ENCODE peak calls at places on chromosome 21, in nine cellular contexts. O is CD8-positive, alpha-beta T cell; Q is fibroblast of mammary gland; U is epithelial cell of esophagus; L is MM.1S; S is lung; J is A549; F is transverse colon; K is foreskin fibroblast. M is an unnamed sample.

GRCh38 chr21:16713331-16714114 is 799.3 kb upstream of the CXADR start:
- DNase-seq in O (no peak), Q (peak), U (no peak), L (no peak), S (no peak), J (no peak), F (no peak), K (peak), M (no peak)

GRCh38 chr21:44299458-44300261 is at the start of gene PFKL:
- DNase-seq in O (peak), Q (peak), U (peak), L (peak), S (peak), J (peak), F (peak), K (peak), M (peak)

GRCh38 chr21:34844924-34845238 is 176.1 kb downstream of the CLIC6 start:
- DNase-seq in O (no peak), Q (no peak), U (no peak), L (peak), S (no peak), J (no peak), F (no peak), K (no peak), M (no peak)

GRCh38 chr21:34836933-34837505 is 168.2 kb downstream of the CLIC6 start:
- DNase-seq in O (no peak), Q (peak), U (peak), L (no peak), S (no peak), J (no peak), F (no peak), K (no peak), M (no peak)

GRCh38 chr21:34989337-34990151 is 59.6 kb downstream of the RUNX1 start:
- DNase-seq in O (no peak), Q (peak), U (no peak), L (no peak), S (no peak), J (no peak), F (no peak), K (no peak), M (peak)

GRCh38 chr21:35652196-35652595 is 408.1 kb downstream of the SETD4 start:
- DNase-seq in O (no peak), Q (peak), U (no peak), L (no peak), S (no peak), J (no peak), F (no peak), K (no peak), M (no peak)

GRCh38 chr21:43703068-43703880 is 15.7 kb upstream of the PDXK start:
- DNase-seq in O (no peak), Q (peak), U (peak), L (peak), S (no peak), J (no peak), F (peak), K (peak), M (no peak)

GRCh38 chr21:19566975-19567374 is 1163.4 kb upstream of the TMPRSS15 start:
- DNase-seq in O (no peak), Q (no peak), U (no peak), L (no peak), S (no peak), J (no peak), F (no peak), K (no peak), M (no peak)

GRCh38 chr21:23899561-23899960 is 1707.7 kb downstream of the MRPL39 start:
- DNase-seq in O (no peak), Q (no peak), U (no peak), L (no peak), S (no peak), J (no peak), F (no peak), K (no peak), M (no peak)

GRCh38 chr21:34526618-34527290 is 14.7 kb upstream of the KCNE1 start:
- DNase-seq in O (no peak), Q (peak), U (peak), L (peak), S (peak), J (peak), F (peak), K (peak), M (peak)

GRCh38 chr21:26717146-26717739 is 128.0 kb downstream of the ADAMTS1 start:
- DNase-seq in O (no peak), Q (peak), U (peak), L (peak), S (no peak), J (peak), F (no peak), K (peak), M (peak)

GRCh38 chr21:25639167-25639921 is at the start of gene JAM2:
- DNase-seq in O (peak), Q (no peak), U (no peak), L (peak), S (no peak), J (no peak), F (peak), K (no peak), M (peak)

GRCh38 chr21:39400173-39400572 is 45.4 kb downstream of the LCA5L start:
- DNase-seq in O (no peak), Q (no peak), U (peak), L (no peak), S (no peak), J (no peak), F (no peak), K (no peak), M (no peak)

GRCh38 chr21:24112020-24112419 is 1495.3 kb downstream of the MRPL39 start:
- DNase-seq in O (no peak), Q (no peak), U (no peak), L (no peak), S (no peak), J (no peak), F (no peak), K (no peak), M (no peak)

GRCh38 chr21:36415375-36415774 is 30.2 kb downstream of the CHAF1B start:
- DNase-seq in O (no peak), Q (no peak), U (no peak), L (no peak), S (no peak), J (no peak), F (no peak), K (no peak), M (no peak)

GRCh38 chr21:35406600-35406999 is 357.5 kb upstream of the RUNX1 start:
- DNase-seq in O (no peak), Q (no peak), U (no peak), L (no peak), S (no peak), J (no peak), F (no peak), K (no peak), M (no peak)

GRCh38 chr21:38349111-38349746 is 92.4 kb downstream of the KCNJ15 start:
- DNase-seq in O (no peak), Q (peak), U (no peak), L (no peak), S (no peak), J (no peak), F (no peak), K (no peak), M (no peak)

GRCh38 chr21:37759777-37760176 is 156.5 kb downstream of the KCNJ6 start:
- DNase-seq in O (no peak), Q (no peak), U (no peak), L (no peak), S (no peak), J (no peak), F (no peak), K (no peak), M (no peak)

GRCh38 chr21:38945536-38946245 is 140.0 kb downstream of the ETS2 start:
- DNase-seq in O (no peak), Q (no peak), U (no peak), L (no peak), S (no peak), J (no peak), F (no peak), K (no peak), M (no peak)

GRCh38 chr21:17003763-17004373 is 509.0 kb upstream of the CXADR start:
- DNase-seq in O (no peak), Q (peak), U (peak), L (peak), S (no peak), J (no peak), F (no peak), K (no peak), M (no peak)

DNA sequence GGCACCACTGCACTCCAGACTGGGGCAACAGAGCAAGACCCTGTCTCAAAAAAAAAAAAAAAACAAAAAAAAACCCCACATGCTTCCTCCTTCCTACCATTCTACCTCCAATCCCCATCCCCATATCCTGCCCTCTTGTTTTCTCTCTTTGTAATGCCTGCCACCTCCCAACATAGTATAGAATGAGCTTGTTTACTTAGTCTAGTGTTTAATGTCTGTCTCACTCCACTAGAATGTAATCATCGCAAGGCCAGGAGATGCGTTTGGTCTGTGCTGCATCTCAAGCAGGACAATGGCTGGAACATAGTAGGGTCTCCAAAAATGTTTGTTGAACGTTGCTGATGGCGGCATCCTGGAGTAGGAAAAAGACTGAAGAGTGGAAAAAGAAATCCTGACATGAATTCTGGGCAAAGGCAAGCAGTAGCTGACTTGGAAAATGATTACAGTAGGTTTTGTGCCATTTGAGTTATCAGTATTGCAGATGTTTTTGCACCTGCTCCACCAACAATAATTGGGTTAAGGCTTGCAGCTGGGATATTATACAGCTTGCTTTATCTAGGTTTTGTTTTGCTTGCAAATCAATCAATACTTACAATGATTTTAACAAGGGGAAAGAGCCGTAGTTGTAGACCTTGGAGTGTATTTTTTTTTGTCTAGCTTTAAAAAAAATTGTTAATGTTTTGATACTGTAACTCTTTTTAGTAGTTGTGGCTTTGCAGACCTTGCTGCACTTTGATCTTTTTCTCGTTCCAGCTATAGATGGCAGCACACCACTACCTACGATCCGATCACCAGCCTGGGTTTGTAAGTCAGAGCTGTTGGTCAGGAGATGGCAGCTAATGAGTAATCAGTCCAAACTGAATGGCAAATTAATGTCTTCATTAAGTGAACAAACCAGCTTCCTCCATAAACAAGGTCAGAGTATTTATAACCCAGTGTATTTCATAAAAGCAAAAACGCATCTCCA is 62.4 kb downstream of the BACH1 start:
- DNase-seq in O (no peak), Q (no peak), U (peak), L (no peak), S (peak), J (no peak), F (no peak), K (no peak), M (no peak)
- TF ChIP-seq CTCF in O (peak), Q (no peak), U (peak), L (no peak), S (no peak), J (no peak), F (no peak), K (no peak), M (no peak)

DNA sequence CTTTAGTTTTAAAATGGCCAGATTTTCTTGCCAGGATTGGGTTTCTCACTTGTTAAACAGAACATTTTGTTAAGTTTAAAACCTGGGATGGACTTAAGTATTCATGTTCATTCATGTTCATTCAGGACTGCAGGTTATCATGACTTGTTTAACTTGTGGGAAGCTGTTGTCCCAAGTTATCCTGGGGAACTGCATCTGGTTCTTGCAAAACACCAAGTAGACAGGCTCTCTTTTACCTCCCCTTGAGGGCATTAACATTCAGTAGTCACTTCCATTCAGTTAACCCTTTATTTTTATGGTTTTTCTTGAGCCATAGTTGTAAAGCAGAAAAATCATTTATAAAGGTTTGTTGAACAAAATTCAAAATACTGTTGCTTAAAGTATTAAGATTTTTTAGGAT is 8.1 kb downstream of the SOD1 start:
- DNase-seq in O (no peak), Q (no peak), U (peak), L (no peak), S (no peak), J (no peak), F (no peak), K (no peak), M (no peak)
- H3K4me3 ChIP-seq in O (no peak), Q (no peak), U (no peak), L (no peak), S (no peak), J (no peak), F (no peak), K (no peak), M (no peak)

GRCh38 chr21:41846033-41846317 is 33.2 kb downstream of the PRDM15 start:
- DNase-seq in O (no peak), Q (no peak), U (no peak), L (no peak), S (no peak), J (no peak), F (no peak), K (no peak), M (no peak)

GRCh38 chr21:41846536-41846935 is 32.6 kb downstream of the PRDM15 start:
- DNase-seq in O (no peak), Q (no peak), U (no peak), L (no peak), S (no peak), J (no peak), F (no peak), K (no peak), M (no peak)

GRCh38 chr21:41848533-41848932 is 30.6 kb downstream of the PRDM15 start:
- DNase-seq in O (no peak), Q (no peak), U (no peak), L (no peak), S (no peak), J (no peak), F (no peak), K (no peak), M (no peak)

GRCh38 chr21:41845310-41846032 is 33.7 kb downstream of the PRDM15 start:
- DNase-seq in O (no peak), Q (peak), U (no peak), L (no peak), S (no peak), J (no peak), F (no peak), K (no peak), M (no peak)

DNA sequence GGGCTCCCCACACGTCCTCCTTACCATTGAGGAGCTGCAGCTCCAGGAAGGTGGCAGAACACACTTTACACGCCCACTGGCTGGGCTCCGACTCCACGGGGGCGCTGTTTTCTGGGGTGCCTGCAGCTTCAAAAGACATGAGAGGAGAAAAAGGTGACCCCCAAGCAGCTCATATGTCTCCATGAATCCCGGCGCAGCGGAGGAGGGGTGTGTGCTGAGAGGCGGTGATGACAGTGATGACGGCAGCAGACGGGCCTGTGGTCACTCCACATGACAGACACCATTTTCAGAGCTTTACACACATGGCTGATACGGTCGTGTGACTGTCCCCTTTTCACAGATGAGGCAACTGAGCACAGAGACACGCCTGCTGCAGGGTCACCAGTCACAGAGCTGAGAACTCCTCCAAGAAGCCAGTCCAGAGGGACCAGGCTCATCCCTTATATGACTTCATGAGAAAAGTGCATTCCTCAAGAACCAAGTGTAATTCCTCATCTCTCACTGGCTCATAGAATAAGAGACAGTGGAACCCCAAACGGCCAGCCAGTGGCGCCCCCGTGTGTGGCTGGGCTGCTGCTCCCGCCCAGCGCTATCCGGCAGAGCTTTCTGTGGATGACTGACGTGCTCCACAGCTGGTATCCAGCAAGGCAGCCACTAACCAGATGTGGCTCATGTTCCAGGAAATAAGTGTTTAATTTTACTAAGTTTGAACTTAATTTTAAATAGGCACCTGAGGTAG is 31.9 kb downstream of the PRDM15 start:
- DNase-seq in O (no peak), Q (peak), U (no peak), L (no peak), S (no peak), J (no peak), F (no peak), K (peak), M (no peak)
- TF ChIP-seq CTCF in O (no peak), Q (peak), U (no peak), L (no peak), S (no peak), J (no peak), F (no peak), K (peak), M (no peak)

DNA sequence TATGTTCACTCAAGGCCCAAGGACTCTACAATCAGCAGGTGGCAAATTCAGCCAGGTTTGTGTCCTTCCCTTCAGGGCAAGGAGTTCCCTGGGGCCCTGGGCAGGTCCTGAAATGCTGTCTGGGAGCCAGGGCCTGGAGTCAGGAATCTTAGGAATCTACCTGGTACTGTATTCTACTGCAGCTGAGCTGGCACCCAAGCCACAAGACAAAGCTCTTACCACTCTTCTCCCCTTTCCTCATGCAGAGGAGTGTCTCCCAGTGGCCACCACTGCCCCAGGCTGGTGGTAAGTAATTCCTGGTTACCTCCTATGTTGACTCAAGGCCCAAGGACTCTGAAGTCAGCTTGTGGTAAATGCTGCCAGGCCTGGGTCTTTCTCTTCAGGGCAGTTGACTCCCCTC is 153.4 kb downstream of the NRIP1 start:
- DNase-seq in O (no peak), Q (no peak), U (peak), L (no peak), S (no peak), J (no peak), F (no peak), K (no peak), M (no peak)
- H3K4me3 ChIP-seq in O (no peak), Q (no peak), U (no peak), L (no peak), S (no peak), J (no peak), F (no peak), K (no peak), M (no peak)

GRCh38 chr21:31559368-31560119 is 99.9 kb upstream of the SOD1 start:
- DNase-seq in O (peak), Q (peak), U (peak), L (peak), S (peak), J (peak), F (peak), K (peak), M (peak)
- TF ChIP-seq CTCF in O (no peak), Q (no peak), U (no peak), L (no peak), S (no peak), J (no peak), F (no peak), K (no peak), M (no peak)

DNA sequence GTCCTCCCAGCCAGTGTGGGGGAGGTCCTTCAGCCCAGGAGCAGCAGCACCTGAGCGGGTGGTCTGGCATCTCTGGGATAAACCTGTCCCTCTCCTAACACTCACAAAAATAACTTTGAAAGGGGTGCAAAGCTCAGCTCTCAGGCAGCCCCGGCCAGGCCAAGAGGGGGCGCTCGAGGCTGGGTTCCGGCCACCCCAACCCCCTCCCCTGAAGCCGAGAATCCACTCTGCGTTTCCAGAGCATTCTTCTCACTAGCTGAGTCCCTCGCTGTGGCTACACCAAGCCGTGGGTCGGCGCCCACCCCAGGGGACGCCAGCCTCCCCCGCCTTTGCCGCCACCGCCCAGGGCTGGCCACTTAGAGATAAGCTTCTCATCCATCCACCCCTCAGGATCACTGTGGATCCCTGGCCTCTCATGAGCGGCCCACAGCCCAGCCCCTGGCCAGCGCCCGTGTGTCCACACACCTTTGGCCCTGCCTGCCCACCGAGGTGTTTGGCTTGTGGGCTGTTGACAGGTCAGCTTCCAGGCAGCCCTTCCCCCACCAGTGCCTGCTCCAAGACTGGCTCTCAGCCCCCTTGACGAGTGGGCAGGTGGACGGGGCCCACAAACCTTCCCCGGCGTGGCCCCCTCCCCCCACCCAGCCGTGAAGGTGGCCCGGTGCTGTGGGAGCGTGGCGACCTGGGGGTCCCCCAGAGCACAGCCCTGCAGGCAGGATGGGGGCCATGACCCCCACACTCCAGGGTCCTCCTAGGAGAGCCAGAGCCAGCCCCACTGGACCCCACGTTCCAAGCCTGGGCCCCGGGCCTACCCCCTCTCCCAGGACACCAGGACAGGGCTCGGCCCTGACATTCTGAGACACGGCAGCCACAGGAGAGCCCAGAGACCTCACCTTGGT is 1.9 kb downstream of the FTCD start:
- DNase-seq in O (peak), Q (no peak), U (peak), L (no peak), S (no peak), J (peak), F (peak), K (peak), M (peak)
- H3K4me3 ChIP-seq in O (no peak), Q (no peak), U (peak), L (no peak), S (no peak), J (no peak), F (peak), K (no peak), M (no peak)

DNA sequence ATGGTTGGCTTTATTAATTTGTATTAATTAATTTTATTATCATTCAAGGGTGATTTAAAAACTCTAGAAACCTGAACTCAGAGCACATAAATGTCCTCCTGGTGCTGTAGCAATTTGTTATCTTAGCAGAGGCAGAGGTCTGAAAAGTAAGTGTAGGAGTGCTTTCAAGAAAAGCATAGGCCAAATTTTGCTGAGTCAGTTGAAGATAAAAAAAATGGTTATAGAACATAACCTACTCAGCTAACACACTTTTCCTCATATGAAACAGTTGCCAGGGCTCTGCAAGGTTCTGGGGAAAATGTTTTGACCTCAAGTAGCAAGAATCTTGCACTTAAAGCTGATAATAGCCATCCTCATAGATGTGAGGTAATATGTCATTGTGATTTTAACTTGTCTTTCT is 53.5 kb upstream of the CHODL start:
- DNase-seq in O (no peak), Q (no peak), U (no peak), L (no peak), S (no peak), J (no peak), F (no peak), K (no peak), M (no peak)
- TF ChIP-seq CTCF in O (no peak), Q (no peak), U (no peak), L (no peak), S (no peak), J (no peak), F (no peak), K (no peak), M (no peak)

M was measured in GM12865.